ENCODE peak calls at places on chromosomes 3 and 15, in four cellular contexts. One of them, this sample, is unnamed.

GRCh38 chr3:57060089-57060829 is at the start of gene SPATA12:
- DNase-seq in HepG2: peak
- DNase-seq in H1: peak
- DNase-seq in K562: peak
- DNase-seq in this sample: peak

GRCh38 chr3:70358978-70359580 is 46.6 kb upstream of the MDFIC2 start:
- DNase-seq in HepG2: peak
- DNase-seq in H1: no peak
- DNase-seq in K562: no peak
- DNase-seq in this sample: peak

GRCh38 chr3:27591811-27592210 is 107.6 kb upstream of the SLC4A7 start:
- DNase-seq in HepG2: no peak
- DNase-seq in H1: no peak
- DNase-seq in K562: no peak
- DNase-seq in this sample: no peak

GRCh38 chr3:172580680-172581079 is 57.5 kb upstream of the TNFSF10 start:
- DNase-seq in HepG2: no peak
- DNase-seq in H1: no peak
- DNase-seq in K562: no peak
- DNase-seq in this sample: no peak

GRCh38 chr3:148077318-148077923 is 620.3 kb upstream of the AGTR1 start:
- DNase-seq in HepG2: peak
- DNase-seq in H1: no peak
- DNase-seq in K562: peak
- DNase-seq in this sample: peak

GRCh38 chr15:60557157-60557556 is 78.2 kb upstream of the ICE2 start:
- DNase-seq in HepG2: no peak
- DNase-seq in H1: no peak
- DNase-seq in K562: no peak
- DNase-seq in this sample: no peak

GRCh38 chr15:42118650-42119531 is 24.5 kb upstream of the PLA2G4D start:
- DNase-seq in HepG2: no peak
- DNase-seq in H1: no peak
- DNase-seq in K562: no peak
- DNase-seq in this sample: no peak

GRCh38 chr3:195566797-195567196 is 16.9 kb downstream of the APOD start:
- DNase-seq in HepG2: no peak
- DNase-seq in H1: no peak
- DNase-seq in K562: peak
- DNase-seq in this sample: no peak

GRCh38 chr3:189123595-189124387 is 48.0 kb upstream of the TPRG1 start:
- DNase-seq in HepG2: no peak
- DNase-seq in H1: no peak
- DNase-seq in K562: no peak
- DNase-seq in this sample: no peak

GRCh38 chr15:45529613-45530012 is 7.1 kb upstream of the SLC30A4 start:
- DNase-seq in HepG2: no peak
- DNase-seq in H1: no peak
- DNase-seq in K562: no peak
- DNase-seq in this sample: no peak

DNA sequence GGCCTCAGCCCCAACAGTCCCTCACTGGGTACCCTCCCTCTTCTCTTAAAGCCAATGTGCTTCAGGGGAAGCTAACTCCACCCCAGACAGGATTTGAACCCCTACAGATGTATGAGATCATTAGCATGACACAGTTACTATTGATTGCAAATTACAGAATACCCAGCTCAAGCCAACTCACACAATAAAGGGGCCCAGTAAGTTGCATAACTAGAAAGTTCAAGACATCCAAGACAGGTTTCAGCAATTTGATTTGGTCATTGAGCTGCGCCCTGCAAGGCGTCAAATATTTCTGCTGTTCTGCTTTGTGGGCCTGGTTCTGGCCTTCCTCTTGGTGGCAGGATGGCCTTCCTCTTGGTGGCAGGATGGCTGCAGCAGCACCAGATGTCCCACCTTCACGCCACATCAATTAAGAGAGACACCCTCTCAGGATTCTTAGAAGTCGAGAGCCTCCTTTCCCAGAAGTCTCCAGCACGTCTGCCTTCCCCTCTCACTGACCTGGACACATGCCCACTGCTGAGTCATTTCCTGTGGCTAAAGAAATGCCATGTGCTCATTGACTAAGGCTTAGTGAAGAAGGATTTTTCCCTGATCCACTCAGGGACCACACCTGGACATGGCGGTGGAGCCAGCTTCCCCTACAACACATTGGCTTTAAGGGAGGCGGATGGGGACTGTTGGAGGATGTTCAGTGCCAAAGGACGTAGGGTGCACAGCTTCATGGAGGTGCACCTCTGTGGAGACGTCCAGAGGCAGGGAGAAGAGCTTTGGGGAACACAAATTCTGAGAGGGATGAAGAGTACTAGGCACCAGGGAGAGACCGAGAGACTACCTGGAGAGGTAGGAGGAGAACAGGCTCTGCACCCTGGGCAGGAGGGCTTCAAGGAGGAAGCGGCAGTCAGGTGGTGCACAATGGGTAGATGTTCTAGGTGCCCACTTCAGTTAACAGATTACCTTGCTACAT is 49.1 kb downstream of the DNASE1L3 start:
- DNase-seq in HepG2: no peak
- DNase-seq in H1: no peak
- DNase-seq in K562: peak
- DNase-seq in this sample: peak
- H3K27ac ChIP-seq in HepG2: no peak
- H3K27ac ChIP-seq in H1: no peak
- H3K27ac ChIP-seq in K562: peak
- H3K27ac ChIP-seq in this sample: peak

GRCh38 chr3:154422694-154423093 is 7.3 kb downstream of the GPR149 start:
- DNase-seq in HepG2: no peak
- DNase-seq in H1: no peak
- DNase-seq in K562: no peak
- DNase-seq in this sample: no peak

GRCh38 chr3:154431043-154431442 is 1.1 kb upstream of the GPR149 start:
- DNase-seq in HepG2: no peak
- DNase-seq in H1: no peak
- DNase-seq in K562: no peak
- DNase-seq in this sample: peak

GRCh38 chr3:154430014-154430413 is at the start of gene GPR149:
- DNase-seq in HepG2: no peak
- DNase-seq in H1: no peak
- DNase-seq in K562: no peak
- DNase-seq in this sample: peak

GRCh38 chr3:154427685-154428291 is 2.2 kb downstream of the GPR149 start:
- DNase-seq in HepG2: no peak
- DNase-seq in H1: no peak
- DNase-seq in K562: no peak
- DNase-seq in this sample: no peak

DNA sequence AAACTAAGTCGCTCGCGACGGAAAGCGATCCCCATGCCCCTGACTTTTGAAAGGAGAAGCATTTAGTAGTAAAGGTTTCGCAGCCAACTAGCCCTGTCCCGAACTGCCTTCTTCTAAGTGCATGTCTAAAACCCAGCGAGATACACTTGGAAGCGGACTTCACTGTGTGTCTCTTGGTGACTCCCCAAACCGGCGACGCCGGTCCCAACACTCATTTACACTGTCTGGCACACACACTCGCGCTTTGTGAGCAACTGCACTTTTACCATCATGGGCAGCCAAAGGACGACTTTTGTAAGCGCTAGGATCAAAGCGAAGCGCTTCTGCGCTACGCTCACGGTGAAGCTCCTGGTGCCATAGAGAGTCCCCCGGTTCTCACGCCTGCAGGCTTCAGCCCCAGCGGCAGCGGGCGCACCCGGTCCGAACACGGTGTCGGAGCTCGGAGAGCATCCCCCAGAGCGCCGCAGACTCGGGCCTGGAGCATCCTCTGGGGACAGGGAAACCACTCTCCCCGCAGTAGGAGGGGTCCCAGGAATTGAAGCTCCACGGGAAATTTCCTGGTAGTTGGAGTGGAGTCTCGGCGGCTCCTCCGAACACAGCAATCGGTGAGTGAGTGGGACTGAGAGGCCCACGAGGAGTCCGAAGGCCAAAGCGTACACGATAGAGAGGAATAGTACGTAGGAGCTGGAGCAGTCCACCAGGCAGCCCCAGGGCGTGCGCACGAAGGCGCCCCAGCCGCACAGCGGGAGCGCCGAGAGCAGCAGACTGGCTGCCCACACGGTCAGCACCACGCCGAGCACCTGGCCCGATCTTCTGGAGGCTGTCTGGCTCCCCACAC is 1.4 kb downstream of the GPR149 start:
- DNase-seq in HepG2: no peak
- DNase-seq in H1: no peak
- DNase-seq in K562: no peak
- DNase-seq in this sample: no peak
- TF ChIP-seq EZH2 in HepG2: no peak
- TF ChIP-seq EZH2 in H1: peak
- TF ChIP-seq EZH2 in K562: no peak
- TF ChIP-seq EZH2 in this sample: no peak

GRCh38 chr15:85311647-85312046 is 68.8 kb upstream of the AKAP13 start:
- DNase-seq in HepG2: no peak
- DNase-seq in H1: no peak
- DNase-seq in K562: no peak
- DNase-seq in this sample: no peak
- TF ChIP-seq FOSL1 in HepG2: no peak
- TF ChIP-seq FOSL1 in H1: no peak
- TF ChIP-seq FOSL1 in K562: no peak
- TF ChIP-seq FOSL1 in this sample: no peak

DNA sequence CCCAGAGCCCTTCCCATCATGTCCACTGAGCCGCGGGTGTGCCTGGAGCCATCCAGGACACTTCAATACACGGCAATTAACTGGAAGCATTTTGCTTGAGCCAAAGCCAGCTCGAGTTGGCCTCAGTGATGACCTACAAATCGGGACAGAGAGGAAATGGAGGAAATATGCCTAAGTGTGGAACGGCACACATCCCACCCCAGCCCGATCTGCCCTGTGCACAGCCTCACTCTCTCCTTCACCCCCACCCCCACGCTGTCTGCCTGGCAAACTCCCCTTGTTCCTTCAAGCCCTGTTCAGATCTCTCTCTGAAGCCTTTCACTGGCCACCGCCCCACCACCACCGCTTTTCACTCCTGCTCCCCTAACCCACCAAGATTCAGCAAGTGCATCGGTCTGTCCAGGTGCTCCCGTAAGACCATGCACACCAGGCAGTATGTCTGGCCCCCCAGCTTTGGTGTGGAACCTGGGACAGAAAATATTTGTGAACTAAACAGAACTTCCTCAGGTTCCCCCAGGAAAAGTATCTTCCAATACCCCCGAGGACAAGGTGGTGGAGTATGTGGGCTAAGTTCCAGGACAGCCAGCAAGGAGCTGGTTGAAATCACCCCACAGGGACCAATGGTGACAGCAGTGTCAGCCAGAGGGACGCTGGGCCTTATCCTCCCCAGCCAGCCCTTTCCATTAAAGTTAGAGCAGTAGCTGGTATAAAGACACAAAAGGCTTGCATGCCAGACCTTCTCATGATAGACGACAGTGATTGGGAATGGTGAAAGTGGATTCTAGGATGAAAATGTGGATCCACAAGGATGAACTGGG is 83.7 kb downstream of the VGLL4 start:
- DNase-seq in HepG2: no peak
- DNase-seq in H1: no peak
- DNase-seq in K562: no peak
- DNase-seq in this sample: no peak
- H3K27ac ChIP-seq in HepG2: no peak
- H3K27ac ChIP-seq in H1: no peak
- H3K27ac ChIP-seq in K562: no peak
- H3K27ac ChIP-seq in this sample: no peak